ENCODE peak calls at places on chromosomes 13 and 19, in six cellular contexts. R is MCF 10A, A is stomach, B is PC-3, Q is B cell, K is omental fat pad. J is an unnamed sample.

GRCh38 chr19:45470147-45471081 is 2.6 kb downstream of the FOSB start:
- DNase-seq in R (peak), A (no peak), B (peak), Q (peak), K (no peak), J (peak)

GRCh38 chr19:16293133-16294085 is 31.2 kb upstream of the KLF2 start:
- DNase-seq in R (peak), A (peak), B (peak), Q (no peak), K (peak), J (no peak)

GRCh38 chr13:26423634-26424033 is 133.8 kb upstream of the WASF3 start:
- DNase-seq in R (no peak), A (no peak), B (no peak), Q (no peak), K (no peak), J (no peak)

GRCh38 chr13:20993661-20994440 is 67.5 kb downstream of the LATS2 start:
- DNase-seq in R (peak), A (no peak), B (no peak), Q (no peak), K (no peak), J (no peak)

GRCh38 chr13:27644302-27644701 is 22.6 kb downstream of the POLR1D start:
- DNase-seq in R (peak), A (no peak), B (peak), Q (no peak), K (no peak), J (no peak)

GRCh38 chr13:32023698-32024097 is 7.9 kb upstream of the FRY start:
- DNase-seq in R (peak), A (no peak), B (peak), Q (no peak), K (no peak), J (no peak)

GRCh38 chr19:18513868-18514267 is 8.0 kb downstream of the ELL start:
- DNase-seq in R (no peak), A (no peak), B (no peak), Q (no peak), K (no peak), J (no peak)

GRCh38 chr13:25112856-25113255 is 16.9 kb downstream of the PABPC3 start:
- DNase-seq in R (no peak), A (no peak), B (no peak), Q (no peak), K (no peak), J (no peak)

GRCh38 chr13:70253834-70254233 is 145.6 kb upstream of the KLHL1 start:
- DNase-seq in R (peak), A (no peak), B (peak), Q (no peak), K (no peak), J (no peak)

GRCh38 chr19:56066152-56067023 is 54.7 kb downstream of the ZNF787 start:
- DNase-seq in R (peak), A (peak), B (peak), Q (peak), K (no peak), J (peak)

GRCh38 chr19:6457958-6458694 is 1.5 kb downstream of the SLC25A23 start:
- DNase-seq in R (no peak), A (no peak), B (no peak), Q (peak), K (no peak), J (no peak)

GRCh38 chr19:9109959-9110358 is 2.7 kb upstream of the OR7G2 start:
- DNase-seq in R (no peak), A (no peak), B (no peak), Q (no peak), K (no peak), J (no peak)

GRCh38 chr13:73417012-73417615 is 358.3 kb downstream of the KLF5 start:
- DNase-seq in R (peak), A (no peak), B (peak), Q (no peak), K (no peak), J (no peak)

GRCh38 chr13:48567521-48568331 is 34.8 kb upstream of the RCBTB2 start:
- DNase-seq in R (no peak), A (peak), B (no peak), Q (no peak), K (no peak), J (no peak)

GRCh38 chr19:862529-863304 is 3.3 kb downstream of the CFD start:
- DNase-seq in R (peak), A (peak), B (no peak), Q (peak), K (no peak), J (peak)

GRCh38 chr13:43072394-43072793 is 49.0 kb downstream of the DNAJC15 start:
- DNase-seq in R (peak), A (no peak), B (no peak), Q (no peak), K (peak), J (no peak)

GRCh38 chr13:74046461-74046860 is 87.7 kb downstream of the KLF12 start:
- DNase-seq in R (no peak), A (no peak), B (no peak), Q (no peak), K (no peak), J (no peak)

GRCh38 chr19:54312436-54313362 is at the start of gene LILRA5:
- DNase-seq in R (no peak), A (no peak), B (no peak), Q (peak), K (no peak), J (no peak)

GRCh38 chr13:25180450-25180794 is 8.3 kb upstream of the AMER2 start:
- DNase-seq in R (no peak), A (no peak), B (no peak), Q (no peak), K (no peak), J (no peak)

GRCh38 chr19:16369664-16370576 is 45.3 kb downstream of the KLF2 start:
- DNase-seq in R (no peak), A (no peak), B (no peak), Q (peak), K (no peak), J (peak)

GRCh38 chr13:40148742-40149141 is 493.3 kb downstream of the COG6 start:
- DNase-seq in R (no peak), A (no peak), B (no peak), Q (no peak), K (no peak), J (no peak)

GRCh38 chr13:93080166-93080565 is 146.4 kb upstream of the GPC6 start:
- DNase-seq in R (no peak), A (no peak), B (no peak), Q (no peak), K (no peak), J (no peak)

GRCh38 chr19:44204772-44205171 is 7.6 kb upstream of the ZNF227 start:
- DNase-seq in R (no peak), A (no peak), B (no peak), Q (no peak), K (no peak), J (no peak)

GRCh38 chr13:84616864-84617263 is 734.6 kb upstream of the SLITRK1 start:
- DNase-seq in R (no peak), A (no peak), B (no peak), Q (no peak), K (no peak), J (no peak)

GRCh38 chr13:67048084-67048792 is 181.9 kb downstream of the PCDH9 start:
- DNase-seq in R (peak), A (no peak), B (no peak), Q (no peak), K (no peak), J (peak)

DNA sequence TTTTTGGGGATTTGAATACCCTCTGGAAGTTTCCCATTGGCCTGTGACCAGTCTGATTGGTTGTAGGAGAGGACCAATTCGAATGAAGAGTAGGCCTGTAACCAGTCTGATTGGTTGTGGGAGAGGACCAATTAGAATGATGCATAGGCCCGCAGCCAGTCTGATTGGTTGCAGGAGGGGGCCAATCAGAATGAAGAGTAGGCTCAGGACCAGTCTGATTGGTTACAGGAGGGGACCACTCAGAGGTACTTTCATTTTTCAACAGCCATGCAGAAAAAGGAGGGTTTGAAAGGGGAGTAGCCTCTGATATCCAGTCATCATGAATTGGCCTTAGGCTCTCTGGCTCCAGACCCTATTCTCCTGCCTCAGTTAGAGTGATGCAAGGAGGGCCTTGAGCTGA is 30.4 kb upstream of the SLC1A5 start:
- DNase-seq in R (peak), A (no peak), B (peak), Q (no peak), K (no peak), J (peak)
- TF ChIP-seq CTCF in R (no peak), A (no peak), B (no peak), Q (no peak), K (no peak), J (no peak)

GRCh38 chr13:35848868-35849644 is 282.1 kb downstream of the DCLK1 start:
- DNase-seq in R (no peak), A (no peak), B (no peak), Q (no peak), K (no peak), J (no peak)

GRCh38 chr13:35854286-35854685 is 276.9 kb downstream of the DCLK1 start:
- DNase-seq in R (no peak), A (no peak), B (no peak), Q (no peak), K (no peak), J (no peak)

GRCh38 chr13:35848316-35848715 is 282.9 kb downstream of the DCLK1 start:
- DNase-seq in R (no peak), A (no peak), B (no peak), Q (no peak), K (no peak), J (no peak)

GRCh38 chr13:35851238-35851814 is 279.9 kb downstream of the DCLK1 start:
- DNase-seq in R (no peak), A (no peak), B (no peak), Q (no peak), K (no peak), J (no peak)

DNA sequence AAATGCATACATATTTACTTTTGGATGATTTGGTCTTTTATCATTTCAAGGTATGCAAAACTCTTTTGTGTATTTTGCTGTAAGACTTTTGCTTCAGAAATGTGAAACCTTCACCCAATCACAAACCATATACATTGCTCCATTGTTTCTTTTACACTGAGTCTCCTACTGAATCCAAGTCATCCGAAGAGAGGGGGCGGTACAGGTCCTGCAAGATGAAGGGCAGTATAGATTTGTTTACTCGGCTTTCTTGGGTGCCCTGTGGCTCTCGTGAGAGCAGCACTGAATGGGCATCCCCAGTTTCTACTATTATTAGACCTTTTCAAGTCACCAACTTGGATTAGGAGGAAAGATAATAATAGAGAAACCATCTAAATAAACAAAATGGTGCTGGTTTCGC is 280.6 kb downstream of the DCLK1 start:
- DNase-seq in R (no peak), A (no peak), B (no peak), Q (no peak), K (no peak), J (no peak)
- TF ChIP-seq CTCF in R (no peak), A (no peak), B (no peak), Q (no peak), K (no peak), J (no peak)

DNA sequence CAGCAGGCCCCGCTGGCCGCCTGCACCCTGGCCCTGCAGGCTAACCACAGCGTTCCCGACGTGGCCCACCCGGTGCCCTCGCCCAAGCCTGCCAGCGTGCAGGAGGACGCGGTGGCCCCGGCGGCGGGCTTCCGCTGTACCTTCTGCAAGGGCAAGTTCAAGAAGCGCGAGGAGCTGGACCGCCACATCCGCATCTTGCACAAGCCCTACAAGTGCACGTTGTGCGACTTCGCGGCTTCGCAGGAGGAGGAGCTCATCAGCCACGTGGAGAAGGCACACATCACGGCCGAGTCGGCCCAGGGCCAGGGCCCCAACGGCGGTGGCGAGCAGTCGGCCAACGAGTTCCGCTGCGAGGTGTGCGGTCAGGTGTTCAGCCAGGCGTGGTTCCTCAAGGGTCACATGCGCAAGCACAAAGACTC is 72.1 kb downstream of the ZNF536 start:
- DNase-seq in R (no peak), A (no peak), B (no peak), Q (no peak), K (no peak), J (no peak)
- TF ChIP-seq CTCF in R (no peak), A (no peak), B (no peak), Q (no peak), K (no peak), J (no peak)

DNA sequence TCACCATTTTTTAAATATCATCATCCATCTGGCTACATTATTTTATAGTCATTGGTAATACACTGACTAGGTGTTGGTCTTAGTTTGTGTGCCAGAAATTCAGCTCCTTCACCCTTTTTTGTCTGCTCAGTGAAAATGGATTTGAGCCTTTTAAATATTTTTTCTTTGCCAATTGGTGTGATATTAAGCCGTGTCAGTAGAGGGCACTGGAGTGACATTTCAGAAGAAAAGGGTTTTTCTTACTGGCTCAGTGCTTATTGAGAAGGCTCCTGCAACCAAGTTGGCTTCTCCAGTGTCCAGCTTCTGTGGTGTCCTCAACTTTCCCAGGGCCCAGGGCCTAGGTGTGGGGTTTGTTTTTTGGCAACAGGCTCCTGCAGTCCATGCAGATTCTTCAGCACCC is 546.6 kb downstream of the DACH1 start:
- DNase-seq in R (peak), A (no peak), B (peak), Q (no peak), K (no peak), J (peak)
- TF ChIP-seq CTCF in R (peak), A (no peak), B (peak), Q (no peak), K (no peak), J (no peak)

GRCh38 chr19:41705393-41706174 is 2.8 kb upstream of the CEACAM5 start:
- DNase-seq in R (peak), A (no peak), B (peak), Q (no peak), K (no peak), J (peak)
- TF ChIP-seq CTCF in R (no peak), A (no peak), B (no peak), Q (no peak), K (no peak), J (no peak)

DNA sequence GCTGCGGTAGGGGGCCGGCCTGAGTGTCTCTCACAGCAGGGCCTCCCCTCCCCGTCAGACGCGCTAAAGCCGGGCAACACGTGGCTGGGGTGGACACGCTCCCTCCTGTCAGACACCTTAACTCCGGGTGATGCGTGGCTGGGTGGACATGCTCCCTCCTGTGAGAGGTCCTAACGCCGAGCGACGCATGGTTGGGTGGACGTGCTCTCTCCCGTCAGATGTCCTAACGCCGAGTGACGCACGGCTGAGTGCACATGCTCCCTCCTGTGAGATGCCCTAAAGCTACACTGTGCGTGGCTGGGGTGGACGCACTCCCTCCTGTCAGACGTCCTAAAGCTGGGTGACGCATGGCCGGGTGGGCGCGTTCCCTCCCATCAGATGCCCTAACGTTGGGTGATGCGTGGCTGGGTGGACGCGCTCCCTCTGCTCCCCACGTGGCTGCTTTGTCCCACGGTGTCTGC is 126.1 kb upstream of the MCF2L start:
- DNase-seq in R (no peak), A (no peak), B (no peak), Q (no peak), K (no peak), J (no peak)
- TF ChIP-seq CTCF in R (no peak), A (no peak), B (no peak), Q (no peak), K (no peak), J (no peak)

J was measured in activated CD8-positive, alpha-beta T cell treated with anti-CD3 and anti-CD28 coated beads for 36 hours.